ENCODE peak calls at places on chromosomes 11 and 22, in ten cellular contexts. One of them, this sample, is unnamed.

GRCh38 chr11:64144587-64145295 is 21.2 kb downstream of the MACROD1 start:
- DNase-seq in fibroblast of lung: no peak
- DNase-seq in H1: no peak
- DNase-seq in NT2/D1: no peak
- DNase-seq in mesenchymal stem cell: no peak
- DNase-seq in neuronal stem cell: no peak
- DNase-seq in neural progenitor cell: no peak
- DNase-seq in endodermal cell: no peak
- DNase-seq in endothelial cell of umbilical vein: no peak
- DNase-seq in GM23248: no peak
- DNase-seq in this sample: no peak

GRCh38 chr22:49290711-49291110 is 537.0 kb downstream of the BRD1 start:
- DNase-seq in endothelial cell of umbilical vein: no peak
- DNase-seq in GM23248: no peak
- DNase-seq in neuronal stem cell: no peak
- DNase-seq in neural progenitor cell: no peak
- DNase-seq in NT2/D1: no peak
- DNase-seq in endodermal cell: no peak
- DNase-seq in mesenchymal stem cell: no peak
- DNase-seq in fibroblast of lung: no peak
- DNase-seq in H1: no peak
- DNase-seq in this sample: no peak

GRCh38 chr11:4044971-4045646 is 49.5 kb upstream of the RRM1 start:
- DNase-seq in GM23248: no peak
- DNase-seq in endodermal cell: no peak
- DNase-seq in endothelial cell of umbilical vein: peak
- DNase-seq in H1: no peak
- DNase-seq in fibroblast of lung: no peak
- DNase-seq in mesenchymal stem cell: no peak
- DNase-seq in neuronal stem cell: no peak
- DNase-seq in NT2/D1: no peak
- DNase-seq in neural progenitor cell: no peak
- DNase-seq in this sample: no peak

GRCh38 chr11:1354125-1354938 is 35.4 kb upstream of the BRSK2 start:
- DNase-seq in H1: no peak
- DNase-seq in NT2/D1: no peak
- DNase-seq in mesenchymal stem cell: no peak
- DNase-seq in endothelial cell of umbilical vein: no peak
- DNase-seq in GM23248: no peak
- DNase-seq in endodermal cell: no peak
- DNase-seq in neuronal stem cell: no peak
- DNase-seq in neural progenitor cell: no peak
- DNase-seq in fibroblast of lung: no peak
- DNase-seq in this sample: no peak

GRCh38 chr11:91776660-91777059 is 448.0 kb upstream of the FAT3 start:
- DNase-seq in H1: no peak
- DNase-seq in mesenchymal stem cell: no peak
- DNase-seq in fibroblast of lung: no peak
- DNase-seq in neural progenitor cell: no peak
- DNase-seq in neuronal stem cell: no peak
- DNase-seq in NT2/D1: no peak
- DNase-seq in endothelial cell of umbilical vein: no peak
- DNase-seq in endodermal cell: no peak
- DNase-seq in GM23248: no peak
- DNase-seq in this sample: no peak

GRCh38 chr22:38030311-38031133 is 26.7 kb upstream of the PICK1 start:
- DNase-seq in H1: no peak
- DNase-seq in neural progenitor cell: peak
- DNase-seq in endothelial cell of umbilical vein: no peak
- DNase-seq in fibroblast of lung: no peak
- DNase-seq in neuronal stem cell: no peak
- DNase-seq in mesenchymal stem cell: no peak
- DNase-seq in NT2/D1: no peak
- DNase-seq in endodermal cell: peak
- DNase-seq in GM23248: peak
- DNase-seq in this sample: no peak

GRCh38 chr11:106304274-106304673 is 226.8 kb downstream of the AASDHPPT start:
- DNase-seq in endodermal cell: no peak
- DNase-seq in fibroblast of lung: peak
- DNase-seq in mesenchymal stem cell: peak
- DNase-seq in endothelial cell of umbilical vein: no peak
- DNase-seq in NT2/D1: no peak
- DNase-seq in H1: no peak
- DNase-seq in neuronal stem cell: no peak
- DNase-seq in neural progenitor cell: no peak
- DNase-seq in GM23248: peak
- DNase-seq in this sample: peak

GRCh38 chr11:117908261-117908895 is 20.8 kb downstream of the TMPRSS13 start:
- DNase-seq in fibroblast of lung: no peak
- DNase-seq in GM23248: no peak
- DNase-seq in endothelial cell of umbilical vein: no peak
- DNase-seq in neural progenitor cell: no peak
- DNase-seq in neuronal stem cell: no peak
- DNase-seq in H1: no peak
- DNase-seq in mesenchymal stem cell: no peak
- DNase-seq in NT2/D1: no peak
- DNase-seq in endodermal cell: peak
- DNase-seq in this sample: no peak

GRCh38 chr22:35482311-35482710 is 58.3 kb upstream of the RASD2 start:
- DNase-seq in NT2/D1: no peak
- DNase-seq in fibroblast of lung: no peak
- DNase-seq in H1: no peak
- DNase-seq in neural progenitor cell: no peak
- DNase-seq in mesenchymal stem cell: no peak
- DNase-seq in endothelial cell of umbilical vein: no peak
- DNase-seq in neuronal stem cell: no peak
- DNase-seq in GM23248: no peak
- DNase-seq in endodermal cell: no peak
- DNase-seq in this sample: no peak

GRCh38 chr11:78151804-78152203 is 12.4 kb upstream of the ALG8 start:
- DNase-seq in mesenchymal stem cell: no peak
- DNase-seq in neural progenitor cell: no peak
- DNase-seq in neuronal stem cell: no peak
- DNase-seq in NT2/D1: no peak
- DNase-seq in endothelial cell of umbilical vein: no peak
- DNase-seq in fibroblast of lung: no peak
- DNase-seq in GM23248: no peak
- DNase-seq in endodermal cell: no peak
- DNase-seq in H1: no peak
- DNase-seq in this sample: no peak

GRCh38 chr11:119094816-119095065 is 6.9 kb downstream of the DPAGT1 start:
- DNase-seq in H1: no peak
- DNase-seq in mesenchymal stem cell: peak
- DNase-seq in NT2/D1: peak
- DNase-seq in fibroblast of lung: peak
- DNase-seq in GM23248: peak
- DNase-seq in neural progenitor cell: peak
- DNase-seq in endodermal cell: no peak
- DNase-seq in neuronal stem cell: peak
- DNase-seq in endothelial cell of umbilical vein: peak
- DNase-seq in this sample: peak

GRCh38 chr11:66011239-66011784 is 496 bp upstream of the CST6 start:
- DNase-seq in NT2/D1: peak
- DNase-seq in fibroblast of lung: no peak
- DNase-seq in endothelial cell of umbilical vein: no peak
- DNase-seq in H1: no peak
- DNase-seq in mesenchymal stem cell: peak
- DNase-seq in neuronal stem cell: no peak
- DNase-seq in neural progenitor cell: no peak
- DNase-seq in endodermal cell: peak
- DNase-seq in GM23248: peak
- DNase-seq in this sample: no peak

GRCh38 chr11:111823131-111823530 is 48.2 kb downstream of the ALG9 start:
- DNase-seq in NT2/D1: no peak
- DNase-seq in neural progenitor cell: no peak
- DNase-seq in endothelial cell of umbilical vein: no peak
- DNase-seq in fibroblast of lung: no peak
- DNase-seq in H1: no peak
- DNase-seq in neuronal stem cell: no peak
- DNase-seq in endodermal cell: no peak
- DNase-seq in GM23248: no peak
- DNase-seq in mesenchymal stem cell: no peak
- DNase-seq in this sample: no peak

GRCh38 chr11:86785576-86785975 is 14.8 kb upstream of the PRSS23 start:
- DNase-seq in neural progenitor cell: no peak
- DNase-seq in GM23248: peak
- DNase-seq in NT2/D1: no peak
- DNase-seq in H1: no peak
- DNase-seq in endodermal cell: no peak
- DNase-seq in mesenchymal stem cell: no peak
- DNase-seq in neuronal stem cell: no peak
- DNase-seq in endothelial cell of umbilical vein: no peak
- DNase-seq in fibroblast of lung: no peak
- DNase-seq in this sample: peak
- H3K4me3 ChIP-seq in neural progenitor cell: no peak
- H3K4me3 ChIP-seq in GM23248: no peak
- H3K4me3 ChIP-seq in NT2/D1: no peak
- H3K4me3 ChIP-seq in H1: no peak
- H3K4me3 ChIP-seq in endodermal cell: no peak
- H3K4me3 ChIP-seq in mesenchymal stem cell: no peak
- H3K4me3 ChIP-seq in neuronal stem cell: no peak
- H3K4me3 ChIP-seq in endothelial cell of umbilical vein: no peak
- H3K4me3 ChIP-seq in fibroblast of lung: no peak
- H3K4me3 ChIP-seq in this sample: no peak

DNA sequence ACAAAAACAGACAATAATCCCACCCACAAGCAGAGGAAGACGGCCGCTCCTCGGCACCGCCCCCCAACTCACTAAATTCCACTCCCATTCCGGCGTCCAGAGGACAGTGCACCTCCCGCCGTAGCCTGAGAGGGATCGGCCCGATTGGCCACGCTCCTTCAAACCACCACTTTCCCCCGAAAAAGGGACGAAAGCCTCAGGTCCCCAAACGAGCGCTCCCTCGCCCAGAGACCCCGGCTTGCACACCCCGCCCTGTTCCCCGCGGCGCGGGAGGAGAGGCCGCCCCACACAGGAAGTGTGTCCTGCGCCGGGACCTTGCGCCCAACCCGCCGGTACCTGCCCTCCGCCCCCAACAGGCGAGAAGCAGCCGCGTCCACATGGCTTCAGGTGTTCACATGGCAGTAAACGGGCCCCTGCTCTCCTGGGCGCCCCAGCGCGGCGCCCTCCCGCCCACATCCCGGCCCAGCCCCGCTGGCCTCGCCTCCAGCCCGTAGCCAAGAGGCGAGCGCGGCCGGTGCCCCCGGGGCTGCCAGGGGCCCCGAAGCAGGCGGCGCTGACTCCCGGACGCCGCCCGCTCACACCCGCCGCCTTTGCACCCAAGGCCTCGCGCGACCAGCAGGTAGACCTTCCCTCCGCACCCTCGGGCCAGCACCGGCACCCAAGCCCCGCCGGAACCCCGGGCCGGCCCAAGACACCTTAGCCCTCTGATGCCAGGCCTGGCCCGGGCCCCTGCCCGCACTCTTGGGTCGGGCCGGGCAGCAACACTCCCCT is 861 bp downstream of the TCF20 start:
- DNase-seq in endothelial cell of umbilical vein: peak
- DNase-seq in endodermal cell: peak
- DNase-seq in neuronal stem cell: no peak
- DNase-seq in fibroblast of lung: no peak
- DNase-seq in NT2/D1: no peak
- DNase-seq in GM23248: peak
- DNase-seq in H1: no peak
- DNase-seq in mesenchymal stem cell: peak
- DNase-seq in neural progenitor cell: peak
- DNase-seq in this sample: peak
- H3K9ac ChIP-seq in endothelial cell of umbilical vein: peak
- H3K9ac ChIP-seq in endodermal cell: peak
- H3K9ac ChIP-seq in neuronal stem cell: peak
- H3K9ac ChIP-seq in fibroblast of lung: peak
- H3K9ac ChIP-seq in NT2/D1: peak
- H3K9ac ChIP-seq in GM23248: peak
- H3K9ac ChIP-seq in H1: peak
- H3K9ac ChIP-seq in mesenchymal stem cell: peak
- H3K9ac ChIP-seq in neural progenitor cell: peak
- H3K9ac ChIP-seq in this sample: peak

DNA sequence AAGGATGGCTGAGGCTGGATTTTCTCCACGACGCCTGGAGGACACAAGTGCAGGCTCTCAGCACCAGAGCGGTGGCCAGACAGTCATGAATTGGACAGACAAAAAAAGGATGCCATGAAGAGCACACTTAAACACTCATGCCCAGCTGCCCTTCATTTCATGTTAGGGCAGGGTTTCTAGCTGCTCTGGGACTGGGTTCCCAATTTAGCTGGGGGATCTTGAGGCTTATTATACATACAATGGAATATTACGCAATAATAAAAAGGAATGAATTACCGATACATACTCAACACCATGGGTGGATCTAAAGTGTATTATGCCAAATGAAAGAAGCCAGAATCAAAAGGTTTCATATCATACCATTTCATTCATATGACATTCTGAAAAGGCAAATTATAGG is 512.1 kb upstream of the LRRC4C start:
- DNase-seq in NT2/D1: no peak
- DNase-seq in H1: no peak
- DNase-seq in endodermal cell: no peak
- DNase-seq in mesenchymal stem cell: no peak
- DNase-seq in fibroblast of lung: no peak
- DNase-seq in neuronal stem cell: no peak
- DNase-seq in GM23248: no peak
- DNase-seq in endothelial cell of umbilical vein: no peak
- DNase-seq in neural progenitor cell: no peak
- DNase-seq in this sample: no peak
- H3K4me3 ChIP-seq in NT2/D1: no peak
- H3K4me3 ChIP-seq in H1: no peak
- H3K4me3 ChIP-seq in endodermal cell: no peak
- H3K4me3 ChIP-seq in mesenchymal stem cell: no peak
- H3K4me3 ChIP-seq in fibroblast of lung: no peak
- H3K4me3 ChIP-seq in neuronal stem cell: no peak
- H3K4me3 ChIP-seq in GM23248: no peak
- H3K4me3 ChIP-seq in endothelial cell of umbilical vein: no peak
- H3K4me3 ChIP-seq in neural progenitor cell: no peak
- H3K4me3 ChIP-seq in this sample: no peak

GRCh38 chr11:59556883-59557205 is 45.5 kb downstream of the OR4D9 start:
- DNase-seq in mesenchymal stem cell: peak
- DNase-seq in NT2/D1: no peak
- DNase-seq in H1: no peak
- DNase-seq in fibroblast of lung: no peak
- DNase-seq in endothelial cell of umbilical vein: peak
- DNase-seq in neuronal stem cell: no peak
- DNase-seq in endodermal cell: peak
- DNase-seq in GM23248: peak
- DNase-seq in neural progenitor cell: peak
- DNase-seq in this sample: peak
- H3K9ac ChIP-seq in mesenchymal stem cell: peak
- H3K9ac ChIP-seq in NT2/D1: peak
- H3K9ac ChIP-seq in H1: no peak
- H3K9ac ChIP-seq in fibroblast of lung: no peak
- H3K9ac ChIP-seq in endothelial cell of umbilical vein: no peak
- H3K9ac ChIP-seq in neuronal stem cell: no peak
- H3K9ac ChIP-seq in endodermal cell: peak
- H3K9ac ChIP-seq in GM23248: peak
- H3K9ac ChIP-seq in neural progenitor cell: no peak
- H3K9ac ChIP-seq in this sample: peak

GRCh38 chr11:122101625-122102291 is 14.3 kb downstream of the BLID start:
- DNase-seq in NT2/D1: peak
- DNase-seq in GM23248: peak
- DNase-seq in endothelial cell of umbilical vein: peak
- DNase-seq in neural progenitor cell: peak
- DNase-seq in endodermal cell: peak
- DNase-seq in neuronal stem cell: peak
- DNase-seq in H1: peak
- DNase-seq in mesenchymal stem cell: peak
- DNase-seq in fibroblast of lung: peak
- DNase-seq in this sample: peak
- H3K4me3 ChIP-seq in NT2/D1: no peak
- H3K4me3 ChIP-seq in GM23248: peak
- H3K4me3 ChIP-seq in endothelial cell of umbilical vein: peak
- H3K4me3 ChIP-seq in neural progenitor cell: peak
- H3K4me3 ChIP-seq in endodermal cell: peak
- H3K4me3 ChIP-seq in neuronal stem cell: no peak
- H3K4me3 ChIP-seq in H1: peak
- H3K4me3 ChIP-seq in mesenchymal stem cell: no peak
- H3K4me3 ChIP-seq in fibroblast of lung: peak
- H3K4me3 ChIP-seq in this sample: peak